ENCODE peak calls at places on chromosome 19, in four cellular contexts. One of them, this sample, is unnamed.

GRCh38 chr19:29277107-29277506 is 64.2 kb upstream of the UQCRFS1 start:
- DNase-seq in pancreas: no peak
- DNase-seq in SK-N-MC: no peak
- DNase-seq in lower lobe of right lung: no peak
- DNase-seq in this sample: peak

GRCh38 chr19:28497137-28497536 is 715.8 kb downstream of the UQCRFS1 start:
- DNase-seq in pancreas: no peak
- DNase-seq in SK-N-MC: no peak
- DNase-seq in lower lobe of right lung: no peak
- DNase-seq in this sample: no peak

GRCh38 chr19:27971071-27971470 is 1241.9 kb downstream of the UQCRFS1 start:
- DNase-seq in SK-N-MC: no peak
- DNase-seq in lower lobe of right lung: no peak
- DNase-seq in pancreas: no peak
- DNase-seq in this sample: no peak

GRCh38 chr19:34851277-34851804 is 75.4 kb upstream of the ZNF30 start:
- DNase-seq in SK-N-MC: no peak
- DNase-seq in lower lobe of right lung: no peak
- DNase-seq in pancreas: no peak
- DNase-seq in this sample: peak

GRCh38 chr19:3986260-3987041 is 1.2 kb upstream of the EEF2 start:
- DNase-seq in pancreas: no peak
- DNase-seq in SK-N-MC: peak
- DNase-seq in lower lobe of right lung: no peak
- DNase-seq in this sample: peak

GRCh38 chr19:46766569-46767317 is 20.5 kb upstream of the STRN4 start:
- DNase-seq in pancreas: no peak
- DNase-seq in lower lobe of right lung: peak
- DNase-seq in SK-N-MC: no peak
- DNase-seq in this sample: peak

GRCh38 chr19:35596366-35596999 is 10.5 kb downstream of the PMIS2 start:
- DNase-seq in lower lobe of right lung: no peak
- DNase-seq in pancreas: no peak
- DNase-seq in SK-N-MC: no peak
- DNase-seq in this sample: peak

GRCh38 chr19:42290136-42290522 is 11.8 kb upstream of the PRR19 start:
- DNase-seq in pancreas: no peak
- DNase-seq in SK-N-MC: no peak
- DNase-seq in lower lobe of right lung: no peak
- DNase-seq in this sample: no peak

GRCh38 chr19:44661205-44661604 is 10.1 kb upstream of the CEACAM19 start:
- DNase-seq in lower lobe of right lung: peak
- DNase-seq in SK-N-MC: no peak
- DNase-seq in pancreas: no peak
- DNase-seq in this sample: no peak

GRCh38 chr19:44657211-44657921 is 13.7 kb downstream of the PVR start:
- DNase-seq in SK-N-MC: peak
- DNase-seq in lower lobe of right lung: peak
- DNase-seq in pancreas: peak
- DNase-seq in this sample: peak

GRCh38 chr19:44660081-44660480 is 11.2 kb upstream of the CEACAM19 start:
- DNase-seq in pancreas: no peak
- DNase-seq in SK-N-MC: no peak
- DNase-seq in lower lobe of right lung: peak
- DNase-seq in this sample: no peak

GRCh38 chr19:44661904-44662303 is 9.4 kb upstream of the CEACAM19 start:
- DNase-seq in pancreas: no peak
- DNase-seq in SK-N-MC: no peak
- DNase-seq in lower lobe of right lung: peak
- DNase-seq in this sample: no peak

DNA sequence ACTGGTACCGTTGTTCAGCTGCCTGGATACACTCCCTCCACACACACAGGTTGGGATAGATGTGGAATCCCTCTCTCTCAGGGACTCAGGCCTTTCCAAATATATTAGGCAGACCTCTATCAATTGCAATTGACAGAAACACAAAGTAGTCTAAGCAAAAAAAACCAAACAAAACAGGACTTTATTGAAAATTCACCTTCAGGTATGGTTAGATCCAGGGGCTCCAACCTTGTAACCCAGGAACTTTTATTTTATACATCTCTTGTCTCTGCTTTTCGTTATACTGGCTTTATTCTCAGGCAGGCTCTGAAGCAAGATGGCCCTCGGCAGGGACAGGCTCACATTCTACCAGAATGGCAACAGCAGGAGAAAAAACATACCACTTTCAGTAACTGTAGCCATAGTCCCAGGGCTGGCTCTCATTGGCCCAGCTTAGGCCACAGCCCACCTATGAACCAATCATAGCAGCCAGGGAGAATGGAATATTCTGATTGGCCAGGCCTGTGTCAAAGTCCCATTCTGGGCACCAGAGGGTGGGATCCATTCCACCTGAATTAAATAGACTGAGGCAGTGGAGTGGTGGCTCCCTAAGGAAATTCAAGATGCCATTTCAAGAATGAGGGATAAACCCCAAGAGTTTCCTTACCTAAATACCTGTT is 13.1 kb upstream of the CEACAM19 start:
- DNase-seq in pancreas: no peak
- DNase-seq in lower lobe of right lung: no peak
- DNase-seq in SK-N-MC: no peak
- DNase-seq in this sample: peak
- H3K27ac ChIP-seq in pancreas: no peak
- H3K27ac ChIP-seq in lower lobe of right lung: no peak
- H3K27ac ChIP-seq in SK-N-MC: no peak
- H3K27ac ChIP-seq in this sample: no peak

GRCh38 chr19:15885167-15885566 is 12.7 kb downstream of the CYP4F2 start:
- DNase-seq in SK-N-MC: no peak
- DNase-seq in lower lobe of right lung: no peak
- DNase-seq in pancreas: no peak
- DNase-seq in this sample: no peak
- H3K27ac ChIP-seq in SK-N-MC: no peak
- H3K27ac ChIP-seq in lower lobe of right lung: no peak
- H3K27ac ChIP-seq in pancreas: no peak
- H3K27ac ChIP-seq in this sample: no peak

GRCh38 chr19:2796659-2797266 is 11.5 kb downstream of the THOP1 start:
- DNase-seq in lower lobe of right lung: no peak
- DNase-seq in SK-N-MC: no peak
- DNase-seq in pancreas: no peak
- DNase-seq in this sample: no peak
- H3K27ac ChIP-seq in lower lobe of right lung: no peak
- H3K27ac ChIP-seq in SK-N-MC: no peak
- H3K27ac ChIP-seq in pancreas: no peak
- H3K27ac ChIP-seq in this sample: no peak

GRCh38 chr19:38975214-38975860 is at the start of gene FBXO17:
- DNase-seq in SK-N-MC: no peak
- DNase-seq in lower lobe of right lung: peak
- DNase-seq in pancreas: peak
- DNase-seq in this sample: no peak
- H3K27ac ChIP-seq in SK-N-MC: peak
- H3K27ac ChIP-seq in lower lobe of right lung: peak
- H3K27ac ChIP-seq in pancreas: peak
- H3K27ac ChIP-seq in this sample: no peak

DNA sequence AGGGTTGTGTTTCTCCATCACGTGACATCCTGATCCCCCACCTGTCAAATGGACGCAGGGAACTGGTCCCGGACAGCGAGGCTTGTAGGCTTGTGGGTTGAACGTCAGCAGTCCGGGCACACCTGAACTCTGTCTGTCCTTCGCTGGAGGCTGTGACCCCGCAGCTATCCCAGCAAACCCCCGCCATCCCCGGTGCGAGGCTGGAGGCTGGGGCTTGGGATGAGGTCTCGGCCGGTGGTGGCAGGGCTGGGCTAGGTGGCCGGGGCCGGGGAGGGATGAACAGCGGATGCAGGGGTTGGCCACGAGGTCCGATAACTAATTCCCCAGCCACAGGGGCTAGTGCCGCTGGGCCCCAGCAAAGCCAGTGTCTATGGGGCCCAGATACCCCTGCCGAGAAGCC is 8.8 kb downstream of the LSM7 start:
- DNase-seq in lower lobe of right lung: no peak
- DNase-seq in SK-N-MC: no peak
- DNase-seq in pancreas: peak
- DNase-seq in this sample: no peak
- H3K27ac ChIP-seq in lower lobe of right lung: no peak
- H3K27ac ChIP-seq in SK-N-MC: no peak
- H3K27ac ChIP-seq in pancreas: no peak
- H3K27ac ChIP-seq in this sample: no peak

GRCh38 chr19:50387868-50388245 is 3.7 kb downstream of the POLD1 start:
- DNase-seq in lower lobe of right lung: no peak
- DNase-seq in SK-N-MC: no peak
- DNase-seq in pancreas: no peak
- DNase-seq in this sample: no peak
- H3K27ac ChIP-seq in lower lobe of right lung: peak
- H3K27ac ChIP-seq in SK-N-MC: no peak
- H3K27ac ChIP-seq in pancreas: no peak
- H3K27ac ChIP-seq in this sample: no peak

GRCh38 chr19:10110972-10111317 is 548 bp upstream of the P2RY11 start:
- DNase-seq in SK-N-MC: no peak
- DNase-seq in lower lobe of right lung: no peak
- DNase-seq in pancreas: peak
- DNase-seq in this sample: no peak

GRCh38 chr19:10111405-10111811 is at the start of gene P2RY11:
- DNase-seq in pancreas: peak
- DNase-seq in SK-N-MC: no peak
- DNase-seq in lower lobe of right lung: peak
- DNase-seq in this sample: peak

GRCh38 chr19:10112037-10112751 is 701 bp downstream of the P2RY11 start:
- DNase-seq in pancreas: no peak
- DNase-seq in lower lobe of right lung: peak
- DNase-seq in SK-N-MC: no peak
- DNase-seq in this sample: peak

GRCh38 chr19:10109528-10109927 is 2.0 kb upstream of the P2RY11 start:
- DNase-seq in pancreas: peak
- DNase-seq in lower lobe of right lung: no peak
- DNase-seq in SK-N-MC: no peak
- DNase-seq in this sample: no peak

DNA sequence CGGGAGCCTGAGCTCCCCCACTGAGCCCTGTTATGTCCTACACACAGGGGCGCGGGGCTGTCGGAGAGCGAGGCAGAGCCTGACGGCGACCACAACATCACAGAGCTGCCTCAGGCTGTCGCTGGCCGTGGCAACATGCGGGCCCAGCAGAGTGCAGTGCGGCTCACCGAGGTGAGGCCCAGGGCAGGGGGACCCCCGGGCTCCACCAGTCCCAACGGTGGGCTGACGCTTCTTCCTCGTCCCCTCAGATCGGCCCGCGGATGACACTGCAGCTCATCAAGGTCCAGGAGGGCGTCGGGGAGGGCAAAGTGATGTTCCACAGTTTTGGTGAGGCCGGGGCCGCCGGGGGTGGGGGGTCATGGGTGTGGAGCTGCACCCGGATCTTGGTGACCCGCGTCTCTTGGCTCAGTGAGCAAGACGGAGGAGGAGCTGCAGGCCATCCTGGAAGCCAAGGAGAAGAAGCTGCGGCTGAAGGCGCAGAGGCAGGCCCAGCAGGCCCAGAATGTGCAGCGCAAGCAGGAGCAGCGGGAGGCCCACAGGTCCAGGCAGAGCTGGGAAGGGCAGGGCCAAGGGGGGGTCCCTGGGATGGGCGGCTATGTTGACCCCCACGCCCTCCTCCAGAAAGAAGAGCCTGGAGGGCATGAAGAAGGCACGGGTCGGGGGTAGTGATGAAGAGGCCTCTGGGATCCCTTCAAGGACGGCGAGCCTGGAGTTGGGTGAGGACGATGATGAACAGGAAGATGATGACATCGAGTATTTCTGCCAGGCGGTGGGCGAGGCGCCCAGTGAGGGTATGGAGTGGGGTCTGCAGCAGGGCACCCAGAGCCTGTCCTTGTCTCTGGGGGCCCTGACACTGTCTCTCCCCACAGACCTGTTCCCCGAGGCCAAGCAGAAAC is 1.2 kb upstream of the P2RY11 start:
- DNase-seq in SK-N-MC: no peak
- DNase-seq in lower lobe of right lung: no peak
- DNase-seq in pancreas: peak
- DNase-seq in this sample: no peak
- H3K27ac ChIP-seq in SK-N-MC: no peak
- H3K27ac ChIP-seq in lower lobe of right lung: no peak
- H3K27ac ChIP-seq in pancreas: no peak
- H3K27ac ChIP-seq in this sample: no peak

GRCh38 chr19:18670313-18670712 is 13.2 kb upstream of the CRTC1 start:
- DNase-seq in lower lobe of right lung: no peak
- DNase-seq in SK-N-MC: no peak
- DNase-seq in pancreas: no peak
- DNase-seq in this sample: no peak
- H3K27ac ChIP-seq in lower lobe of right lung: no peak
- H3K27ac ChIP-seq in SK-N-MC: no peak
- H3K27ac ChIP-seq in pancreas: no peak
- H3K27ac ChIP-seq in this sample: no peak

GRCh38 chr19:14474827-14475226 is 327 bp downstream of the PTGER1 start:
- DNase-seq in SK-N-MC: no peak
- DNase-seq in lower lobe of right lung: no peak
- DNase-seq in pancreas: peak
- DNase-seq in this sample: no peak
- H3K27ac ChIP-seq in SK-N-MC: no peak
- H3K27ac ChIP-seq in lower lobe of right lung: no peak
- H3K27ac ChIP-seq in pancreas: no peak
- H3K27ac ChIP-seq in this sample: no peak

This sample was measured in Karpas-422.